ENCODE peak calls at places on chromosome 20, in seven cellular contexts. S is H54; T is GM12892; Q is WERI-Rb-1; W is tibial artery; A is NCI-H1092; E is stimulated activated CD4-positive, alpha-beta T cell treated with anti-CD3 and anti-CD28 coated beads, Interleukin-15, amount 100 ng/mL, for 1 hour. P is an unnamed sample.

GRCh38 chr20:10550204-10551118 is 115.4 kb downstream of the SLX4IP start:
- DNase-seq in E (no peak), T (no peak), W (no peak), S (no peak), A (no peak), Q (no peak), P (no peak)

GRCh38 chr20:64051532-64052325 is 2.3 kb upstream of the SOX18 start:
- DNase-seq in A (no peak), E (no peak), S (no peak), W (peak; percentile 63), Q (no peak), T (no peak), P (no peak)

GRCh38 chr20:54438166-54438565 is 37.2 kb upstream of the DOK5 start:
- DNase-seq in T (no peak), Q (no peak), E (no peak), A (no peak), S (no peak), W (no peak), P (no peak)

GRCh38 chr20:2302369-2302768 is 6.6 kb downstream of the TGM3 start:
- DNase-seq in A (no peak), T (no peak), E (no peak), Q (peak; percentile 14), S (no peak), W (no peak), P (no peak)

GRCh38 chr20:46708172-46708860 is 1.1 kb upstream of the SLC2A10 start:
- DNase-seq in E (no peak), A (no peak), T (no peak), Q (peak; percentile 27), S (no peak), W (no peak), P (peak; percentile 65)

GRCh38 chr20:38049800-38050199 is 16.3 kb downstream of the RPRD1B start:
- DNase-seq in T (no peak), W (no peak), S (peak; percentile 47), E (no peak), Q (no peak), A (no peak), P (no peak)

GRCh38 chr20:57698191-57698866 is 11.5 kb downstream of the PMEPA1 start:
- DNase-seq in E (no peak), S (peak; percentile 94), T (no peak), Q (no peak), W (no peak), A (no peak), P (peak; percentile 40)

GRCh38 chr20:33704197-33704924 is 15.7 kb downstream of the PXMP4 start:
- DNase-seq in W (no peak), E (no peak), T (no peak), A (no peak), S (no peak), Q (no peak), P (no peak)